ENCODE peak calls at places on chromosomes 16 and 17, in four cellular contexts. C is K562, F is GM12878, O is H1. M is an unnamed sample.
A peak's percentile ranks its signal among the peaks of the same experiment; 100 is the strongest.

GRCh38 chr17:48676963-48677558 is 45.3 kb downstream of the PRAC1 start:
- DNase-seq in F (no peak), O (no peak), C (no peak), M (no peak)

GRCh38 chr17:60134396-60135159 is 15.2 kb upstream of the CA4 start:
- DNase-seq in C (peak; percentile 69), O (peak; percentile 17), F (no peak), M (no peak)

GRCh38 chr17:65403616-65404015 is 157.8 kb downstream of the AXIN2 start:
- DNase-seq in O (no peak), C (no peak), F (no peak), M (no peak)

GRCh38 chr16:81008151-81008789 is 1.3 kb downstream of the CENPN start:
- DNase-seq in C (no peak), F (no peak), O (no peak), M (no peak)

GRCh38 chr17:81116704-81117103 is 48.6 kb upstream of the PVALEF start:
- DNase-seq in O (no peak), C (no peak), F (no peak), M (no peak)

GRCh38 chr16:55528974-55529373 is 20.1 kb downstream of the LPCAT2 start:
- DNase-seq in C (no peak), F (no peak), O (no peak), M (no peak)

GRCh38 chr17:76481091-76481655 is 13.8 kb downstream of the AANAT start:
- DNase-seq in C (no peak), O (no peak), F (peak; percentile 71), M (no peak)

GRCh38 chr17:71966459-71967313 is 154.1 kb upstream of the SOX9 start:
- DNase-seq in O (no peak), C (no peak), F (no peak), M (no peak)

GRCh38 chr17:36705651-36706436 is 104.5 kb downstream of the MRM1 start:
- DNase-seq in F (no peak), C (peak; percentile 53), O (no peak), M (peak; percentile 18)

GRCh38 chr16:73064227-73064995 is 16.5 kb upstream of the ZFHX3 start:
- DNase-seq in F (no peak), C (no peak), O (peak; percentile 58), M (no peak)

GRCh38 chr17:1730345-1731193 is 6.1 kb downstream of the WDR81 start:
- DNase-seq in F (no peak), O (no peak), C (peak; percentile 78), M (no peak)

GRCh38 chr17:14942511-14943185 is 322.5 kb downstream of the PMP22 start:
- DNase-seq in F (no peak), C (no peak), O (no peak), M (no peak)

DNA sequence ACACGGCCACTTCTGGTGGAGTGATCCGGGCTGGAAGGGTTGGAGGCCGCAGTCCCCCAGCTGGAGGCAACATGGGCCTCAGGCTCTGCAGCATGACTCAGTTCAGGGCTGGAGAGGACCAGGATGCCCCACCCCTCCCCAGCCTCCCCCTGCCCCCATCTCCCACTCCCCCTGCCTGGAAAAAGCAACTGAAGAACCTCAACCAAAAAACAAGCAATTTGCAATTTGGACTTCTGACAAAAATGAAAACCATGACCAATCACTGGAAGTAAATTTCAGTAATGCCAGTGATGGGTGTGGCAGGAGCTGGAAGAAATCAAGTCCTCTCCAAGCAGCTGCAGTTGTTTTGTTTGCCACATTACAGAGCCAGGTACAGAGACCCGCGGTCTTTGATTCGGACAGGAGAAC is 6.6 kb upstream of the MIF4GD start:
- DNase-seq in O (no peak), F (no peak), C (peak; percentile 25), M (no peak)
- TF ChIP-seq BRCA1 in O (no peak), F (no peak), C (no peak), M (no peak)

DNA sequence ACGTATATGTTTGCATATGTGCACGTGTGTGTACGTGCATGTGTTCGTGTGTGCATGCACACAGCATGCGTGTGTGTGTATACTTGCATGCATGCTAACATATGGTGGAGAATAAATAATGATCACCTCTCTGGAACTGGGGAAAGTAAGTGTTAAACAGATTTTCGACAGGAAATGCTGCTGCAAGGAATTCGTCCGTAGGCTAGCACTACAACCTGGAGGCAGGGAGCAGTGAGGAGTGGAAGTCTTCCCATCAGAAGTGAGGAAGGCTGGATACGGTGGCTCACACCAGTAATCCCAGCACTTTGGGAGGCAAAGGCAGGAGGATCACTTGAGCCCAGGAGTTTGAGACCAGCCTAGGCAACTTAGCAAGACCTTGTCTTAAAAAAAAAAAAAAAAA is 4.8 kb upstream of the CSNK1D start:
- DNase-seq in F (no peak), O (no peak), C (no peak), M (no peak)
- TF ChIP-seq BRCA1 in F (no peak), O (no peak), C (no peak), M (no peak)

GRCh38 chr16:57755061-57755684 is 19.6 kb downstream of the KATNB1 start:
- DNase-seq in O (peak; percentile 45), F (no peak), C (no peak), M (no peak)

GRCh38 chr16:57757326-57757786 is 21.8 kb downstream of the KATNB1 start:
- DNase-seq in F (no peak), O (peak; percentile 99), C (peak; percentile 93), M (peak; percentile 73)

GRCh38 chr16:57754354-57755060 is 18.9 kb downstream of the KATNB1 start:
- DNase-seq in O (no peak), C (no peak), F (no peak), M (no peak)

GRCh38 chr16:57756424-57757325 is 21.1 kb downstream of the KATNB1 start:
- DNase-seq in O (peak; percentile 41), C (no peak), F (no peak), M (no peak)

GRCh38 chr16:57755726-57756423 is 20.3 kb downstream of the KATNB1 start:
- DNase-seq in C (no peak), O (no peak), F (no peak), M (no peak)
- TF ChIP-seq BRCA1 in C (no peak), O (no peak), F (no peak), M (no peak)

GRCh38 chr16:70661534-70661917 is 15.2 kb downstream of the IL34 start:
- DNase-seq in F (no peak), C (no peak), O (no peak), M (no peak)

GRCh38 chr16:70663524-70664324 is 17.4 kb downstream of the IL34 start:
- DNase-seq in F (no peak), O (no peak), C (no peak), M (no peak)

GRCh38 chr16:70661918-70662641 is 15.7 kb downstream of the IL34 start:
- DNase-seq in C (no peak), O (no peak), F (no peak), M (no peak)

GRCh38 chr16:70664325-70665112 is 18.2 kb downstream of the IL34 start:
- DNase-seq in F (no peak), O (no peak), C (no peak), M (no peak)

DNA sequence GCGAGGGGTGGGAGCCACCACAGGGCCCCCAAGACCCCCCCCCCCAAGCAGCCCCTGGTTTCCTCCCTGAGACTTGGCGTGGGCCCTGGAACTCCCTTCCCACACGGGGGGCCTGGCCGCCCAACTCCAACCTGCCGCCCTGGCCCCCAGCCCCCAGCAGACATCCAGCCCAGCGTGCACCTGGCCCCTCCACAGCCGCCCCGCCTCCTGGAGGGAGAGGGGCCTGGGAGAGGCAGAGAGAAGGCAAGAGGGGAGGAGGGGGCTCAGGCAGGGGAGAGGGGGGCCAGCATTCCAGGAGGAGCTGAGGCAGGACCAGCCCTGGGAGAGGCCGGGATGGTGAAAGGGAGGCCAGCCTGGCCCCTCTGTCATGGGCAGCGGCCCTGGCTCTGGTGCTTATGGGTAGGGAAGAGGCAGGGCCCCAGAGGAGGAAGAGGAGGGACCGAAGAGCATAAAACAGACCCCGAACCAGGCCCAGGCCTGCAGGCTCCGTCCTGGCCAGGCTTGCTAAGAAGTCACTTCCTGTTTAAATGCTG is 16.7 kb downstream of the IL34 start:
- DNase-seq in O (no peak), F (no peak), C (no peak), M (no peak)
- TF ChIP-seq BRCA1 in O (no peak), F (no peak), C (no peak), M (no peak)

DNA sequence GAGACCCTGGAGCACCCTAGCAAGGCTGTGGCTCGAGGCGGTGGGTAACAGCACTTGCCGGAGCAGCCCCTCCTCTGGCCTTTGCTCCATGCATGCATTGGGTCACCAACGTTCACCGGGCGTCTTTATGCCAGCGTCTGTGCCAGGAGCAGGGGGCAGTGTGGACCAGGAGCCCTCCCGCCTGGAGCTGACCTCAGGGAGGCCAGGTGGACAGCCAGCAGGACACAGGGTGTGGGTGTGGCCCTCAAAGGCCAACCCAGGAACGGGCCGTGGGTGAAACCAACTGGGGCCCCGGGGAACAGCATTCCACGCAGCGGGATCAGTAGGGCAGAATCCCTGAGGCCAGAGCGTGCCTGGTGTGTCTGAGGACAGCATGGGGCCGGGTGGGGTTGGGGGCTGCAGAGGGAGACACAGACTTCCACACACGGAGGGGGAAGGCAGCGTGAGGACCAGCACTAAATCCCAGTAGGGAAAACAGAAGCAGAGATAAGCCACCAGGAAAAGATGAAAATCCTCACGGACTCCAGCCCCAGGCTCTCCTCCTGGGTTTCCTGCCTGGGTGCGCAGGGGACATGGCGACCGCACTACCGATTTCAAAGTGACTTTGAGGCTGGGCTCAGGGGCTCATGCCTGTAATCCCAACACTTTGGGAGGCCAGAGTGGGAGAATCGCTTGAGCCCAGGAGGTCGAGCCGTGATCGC is 2.9 kb upstream of the CD7 start:
- DNase-seq in C (no peak), O (no peak), F (no peak), M (no peak)
- TF ChIP-seq BRCA1 in C (no peak), O (no peak), F (no peak), M (no peak)

DNA sequence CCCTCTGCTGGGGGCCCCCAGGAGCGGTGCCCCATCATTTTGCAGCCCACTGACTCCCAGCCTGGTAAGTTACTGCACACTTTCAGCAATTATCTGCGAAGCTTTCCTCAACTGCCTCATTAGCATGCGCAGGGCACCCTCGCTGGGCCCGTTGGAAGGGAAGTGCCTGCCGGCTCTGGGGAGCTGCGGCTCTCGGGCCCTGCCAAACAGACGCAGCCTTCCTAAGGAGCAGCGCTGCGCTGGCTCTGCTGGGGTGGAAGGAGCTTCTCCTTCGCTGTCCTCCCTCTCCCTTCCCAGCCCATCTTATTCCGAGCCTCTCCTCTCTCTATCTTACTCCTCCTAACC is 71.0 kb downstream of the RBBP6 start:
- DNase-seq in F (no peak), O (no peak), C (no peak), M (no peak)
- TF ChIP-seq BRCA1 in F (no peak), O (no peak), C (no peak), M (no peak)

DNA sequence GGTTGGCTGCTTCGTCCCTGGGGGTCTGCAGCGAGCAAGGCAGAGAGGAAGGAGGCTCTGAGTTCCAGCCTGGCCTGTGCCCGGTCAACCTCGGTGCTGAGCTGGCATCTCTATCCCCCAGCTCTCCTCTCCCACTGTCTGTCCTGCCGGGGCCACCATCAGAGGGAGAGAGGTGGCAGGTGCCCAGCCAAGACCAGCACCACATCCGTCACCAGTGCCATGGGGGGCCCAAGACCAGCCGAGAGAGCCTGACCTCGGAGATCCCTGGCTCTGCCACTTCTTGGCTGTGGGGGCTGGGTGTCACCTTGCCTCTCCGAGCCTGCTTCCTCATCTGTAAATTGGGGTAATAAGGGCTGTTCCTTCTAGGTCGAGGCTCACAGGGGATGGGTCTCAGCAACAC is 560 bp upstream of the P2RX1 start:
- DNase-seq in O (no peak), C (no peak), F (no peak), M (no peak)
- TF ChIP-seq BRCA1 in O (no peak), C (no peak), F (no peak), M (no peak)

M was measured in HepG2.